ENCODE peak calls at places on chromosomes 11 and 22, in seven cellular contexts. One of them, this sample, is unnamed.

GRCh38 chr22:34880667-34881066 is 185.3 kb upstream of the ISX start:
- DNase-seq in CD8-positive, alpha-beta T cell: no peak
- DNase-seq in upper lobe of right lung: no peak
- DNase-seq in tibial artery: no peak
- DNase-seq in GM23338: no peak
- DNase-seq in A549: no peak
- DNase-seq in colonic mucosa: no peak
- DNase-seq in this sample: no peak

GRCh38 chr11:80980221-80980620 is 1539.4 kb upstream of the TENM4 start:
- DNase-seq in CD8-positive, alpha-beta T cell: no peak
- DNase-seq in upper lobe of right lung: no peak
- DNase-seq in tibial artery: no peak
- DNase-seq in GM23338: no peak
- DNase-seq in A549: peak; percentile 15
- DNase-seq in colonic mucosa: no peak
- DNase-seq in this sample: no peak

GRCh38 chr11:116895053-116895757 is 57.8 kb upstream of the APOA1 start:
- DNase-seq in CD8-positive, alpha-beta T cell: no peak
- DNase-seq in upper lobe of right lung: no peak
- DNase-seq in tibial artery: peak; percentile 31
- DNase-seq in GM23338: peak; percentile 87
- DNase-seq in A549: peak; percentile 11
- DNase-seq in colonic mucosa: no peak
- DNase-seq in this sample: no peak

GRCh38 chr11:63917685-63918523 is 940 bp upstream of the RCOR2 start:
- DNase-seq in CD8-positive, alpha-beta T cell: no peak
- DNase-seq in upper lobe of right lung: no peak
- DNase-seq in tibial artery: peak; percentile 70
- DNase-seq in GM23338: peak; percentile 94
- DNase-seq in A549: peak; percentile 80
- DNase-seq in colonic mucosa: peak; percentile 90
- DNase-seq in this sample: no peak

GRCh38 chr11:77199346-77199745 is 71.3 kb downstream of the MYO7A start:
- DNase-seq in CD8-positive, alpha-beta T cell: no peak
- DNase-seq in upper lobe of right lung: peak; percentile 37
- DNase-seq in tibial artery: no peak
- DNase-seq in GM23338: no peak
- DNase-seq in A549: no peak
- DNase-seq in colonic mucosa: no peak
- DNase-seq in this sample: no peak

GRCh38 chr22:46586531-46587011 is 33.6 kb upstream of the GRAMD4 start:
- DNase-seq in CD8-positive, alpha-beta T cell: no peak
- DNase-seq in upper lobe of right lung: peak; percentile 60
- DNase-seq in tibial artery: no peak
- DNase-seq in GM23338: no peak
- DNase-seq in A549: no peak
- DNase-seq in colonic mucosa: peak; percentile 72
- DNase-seq in this sample: no peak

GRCh38 chr11:92784313-92784712 is 185.1 kb upstream of the MTNR1B start:
- DNase-seq in CD8-positive, alpha-beta T cell: no peak
- DNase-seq in upper lobe of right lung: no peak
- DNase-seq in tibial artery: no peak
- DNase-seq in GM23338: no peak
- DNase-seq in A549: no peak
- DNase-seq in colonic mucosa: no peak
- DNase-seq in this sample: no peak

GRCh38 chr11:81570669-81571068 is 1163.0 kb downstream of the FAM181B start:
- DNase-seq in CD8-positive, alpha-beta T cell: no peak
- DNase-seq in upper lobe of right lung: no peak
- DNase-seq in tibial artery: no peak
- DNase-seq in GM23338: peak; percentile 51
- DNase-seq in A549: no peak
- DNase-seq in colonic mucosa: no peak
- DNase-seq in this sample: no peak

GRCh38 chr11:86814775-86815174 is 14.4 kb downstream of the PRSS23 start:
- DNase-seq in CD8-positive, alpha-beta T cell: no peak
- DNase-seq in upper lobe of right lung: no peak
- DNase-seq in tibial artery: no peak
- DNase-seq in GM23338: no peak
- DNase-seq in A549: no peak
- DNase-seq in colonic mucosa: no peak
- DNase-seq in this sample: no peak

GRCh38 chr11:46896719-46897406 is 21.5 kb downstream of the LRP4 start:
- DNase-seq in CD8-positive, alpha-beta T cell: no peak
- DNase-seq in upper lobe of right lung: no peak
- DNase-seq in tibial artery: no peak
- DNase-seq in GM23338: peak; percentile 44
- DNase-seq in A549: peak; percentile 68
- DNase-seq in colonic mucosa: no peak
- DNase-seq in this sample: peak; percentile 53

DNA sequence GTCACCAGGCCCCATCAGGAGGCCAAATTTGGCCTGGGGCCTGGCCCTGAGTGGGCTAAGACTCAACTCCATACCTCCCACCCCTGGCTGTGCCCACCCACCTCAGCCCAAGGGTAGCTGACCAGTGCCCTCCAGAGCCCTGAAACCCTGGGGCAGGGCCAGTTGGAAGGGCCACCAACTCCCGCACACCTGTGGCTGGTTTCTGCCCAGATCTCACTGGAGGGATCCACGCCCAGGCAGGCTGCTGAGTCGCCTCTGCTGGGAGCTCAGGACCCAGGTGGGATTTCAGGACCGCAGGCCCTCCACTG is 8.9 kb upstream of the PIM3 start:
- DNase-seq in CD8-positive, alpha-beta T cell: no peak
- DNase-seq in upper lobe of right lung: no peak
- DNase-seq in tibial artery: no peak
- DNase-seq in GM23338: no peak
- DNase-seq in A549: no peak
- DNase-seq in colonic mucosa: no peak
- DNase-seq in this sample: no peak
- H3K4me1 ChIP-seq in CD8-positive, alpha-beta T cell: peaks cover 1% of the 10 kb centered on the region
- H3K4me1 ChIP-seq in upper lobe of right lung: peaks cover 57% of the 10 kb centered on the region
- H3K4me1 ChIP-seq in tibial artery: peaks cover 18% of the 10 kb centered on the region
- H3K4me1 ChIP-seq in GM23338: peaks cover 7% of the 10 kb centered on the region
- H3K4me1 ChIP-seq in A549: peaks cover 55% of the 10 kb centered on the region
- H3K4me1 ChIP-seq in colonic mucosa: peaks cover 24% of the 10 kb centered on the region
- H3K4me1 ChIP-seq in this sample: peaks cover 77% of the 10 kb centered on the region

DNA sequence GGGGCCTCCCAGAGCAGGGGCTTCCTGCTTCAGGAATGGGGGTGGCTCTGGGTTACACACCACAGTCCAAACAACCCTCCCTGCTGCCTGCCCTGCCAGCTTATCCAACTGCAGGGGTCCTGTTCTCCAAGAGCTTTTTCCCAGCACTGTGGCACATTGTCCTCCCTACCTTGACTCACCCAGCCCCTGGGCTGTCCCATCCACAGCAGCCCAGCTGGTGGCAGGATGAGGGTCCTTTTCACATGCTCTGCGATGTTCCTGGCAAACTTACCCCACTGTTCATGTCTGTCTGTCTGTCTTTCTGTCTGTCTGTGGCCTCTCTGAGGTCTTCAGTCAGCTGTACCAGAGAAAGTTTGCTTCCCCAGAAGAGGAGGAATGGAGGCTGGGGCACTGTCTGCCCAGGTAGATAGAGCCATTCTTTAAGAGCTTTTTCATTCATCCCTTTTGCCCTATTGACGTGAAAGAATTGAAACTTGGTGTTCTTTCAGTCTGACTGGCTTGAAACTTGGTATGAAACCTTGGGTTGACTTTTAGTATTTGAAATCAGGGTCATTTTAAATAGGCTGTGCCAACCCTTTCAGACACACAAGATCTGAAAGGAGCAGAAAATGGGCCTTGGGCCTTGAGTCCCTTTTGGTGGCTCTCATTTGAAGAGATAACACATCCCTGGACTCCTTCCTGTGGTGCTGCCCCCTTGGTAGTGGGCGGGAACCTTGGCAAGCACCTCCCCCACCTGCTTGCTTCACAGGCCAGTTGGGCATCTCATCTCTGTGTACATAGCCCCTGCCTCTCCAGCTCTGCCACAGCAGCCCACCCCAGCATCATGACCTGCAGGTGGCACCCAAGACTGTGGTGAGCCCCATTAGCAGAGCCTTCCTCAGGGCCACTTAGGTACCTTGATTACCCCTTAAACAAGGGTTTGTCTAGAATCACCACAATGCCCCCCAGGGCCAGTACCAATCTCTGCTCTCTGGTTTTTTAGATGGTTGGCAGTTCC is 74.6 kb upstream of the SUSD2 start:
- DNase-seq in CD8-positive, alpha-beta T cell: peak; percentile 22
- DNase-seq in upper lobe of right lung: no peak
- DNase-seq in tibial artery: no peak
- DNase-seq in GM23338: peak; percentile 45
- DNase-seq in A549: no peak
- DNase-seq in colonic mucosa: no peak
- DNase-seq in this sample: no peak
- TF ChIP-seq CTCF in CD8-positive, alpha-beta T cell: no peak
- TF ChIP-seq CTCF in upper lobe of right lung: peak; percentile 34
- TF ChIP-seq CTCF in tibial artery: peak; percentile 17
- TF ChIP-seq CTCF in GM23338: no peak
- TF ChIP-seq CTCF in A549: peak; percentile 10
- TF ChIP-seq CTCF in colonic mucosa: no peak
- TF ChIP-seq CTCF in this sample: no peak

GRCh38 chr11:125593113-125593761 is 585 bp downstream of the STT3A start:
- DNase-seq in CD8-positive, alpha-beta T cell: no peak
- DNase-seq in upper lobe of right lung: no peak
- DNase-seq in tibial artery: peak; percentile 30
- DNase-seq in GM23338: peak; percentile 64
- DNase-seq in A549: peak; percentile 42
- DNase-seq in colonic mucosa: peak; percentile 32
- DNase-seq in this sample: peak; percentile 65
- H3K4me1 ChIP-seq in CD8-positive, alpha-beta T cell: peaks cover 15% of the 10 kb centered on the region
- H3K4me1 ChIP-seq in upper lobe of right lung: peaks cover 20% of the 10 kb centered on the region
- H3K4me1 ChIP-seq in tibial artery: peaks cover 15% of the 10 kb centered on the region
- H3K4me1 ChIP-seq in GM23338: peaks cover 4% of the 10 kb centered on the region
- H3K4me1 ChIP-seq in A549: peaks cover 23% of the 10 kb centered on the region
- H3K4me1 ChIP-seq in colonic mucosa: no peaks in the 10 kb centered on the region
- H3K4me1 ChIP-seq in this sample: peaks cover under 1% of the 10 kb centered on the region

GRCh38 chr22:45058622-45058912 is 48.8 kb upstream of the PHF21B start:
- DNase-seq in CD8-positive, alpha-beta T cell: no peak
- DNase-seq in upper lobe of right lung: no peak
- DNase-seq in tibial artery: no peak
- DNase-seq in GM23338: no peak
- DNase-seq in A549: no peak
- DNase-seq in colonic mucosa: no peak
- DNase-seq in this sample: no peak
- TF ChIP-seq CTCF in CD8-positive, alpha-beta T cell: no peak
- TF ChIP-seq CTCF in upper lobe of right lung: no peak
- TF ChIP-seq CTCF in tibial artery: no peak
- TF ChIP-seq CTCF in GM23338: no peak
- TF ChIP-seq CTCF in A549: no peak
- TF ChIP-seq CTCF in colonic mucosa: no peak
- TF ChIP-seq CTCF in this sample: no peak

DNA sequence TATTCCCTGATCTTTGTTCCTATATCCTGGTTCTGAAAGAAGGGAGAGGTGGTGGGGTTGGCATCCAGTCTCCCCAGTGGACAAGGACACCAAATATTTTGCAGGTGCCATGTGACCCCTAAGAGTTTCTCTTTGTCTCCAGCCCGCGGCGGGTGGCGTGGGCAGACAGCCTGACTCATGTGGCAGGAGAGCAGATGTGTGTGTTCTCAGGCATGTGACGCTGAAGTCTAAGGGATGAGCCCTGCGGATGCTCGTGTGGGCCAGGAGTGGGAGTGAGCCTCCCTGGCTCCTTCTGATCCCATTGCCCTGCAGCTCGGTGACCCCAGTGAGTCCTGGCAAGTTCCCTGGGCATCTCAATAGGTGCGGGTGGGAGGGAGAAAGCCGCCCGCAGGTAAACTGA is 94.8 kb upstream of the TBCEL start:
- DNase-seq in CD8-positive, alpha-beta T cell: no peak
- DNase-seq in upper lobe of right lung: no peak
- DNase-seq in tibial artery: no peak
- DNase-seq in GM23338: no peak
- DNase-seq in A549: no peak
- DNase-seq in colonic mucosa: no peak
- DNase-seq in this sample: no peak
- H3K4me1 ChIP-seq in CD8-positive, alpha-beta T cell: no peaks in the 10 kb centered on the region
- H3K4me1 ChIP-seq in upper lobe of right lung: no peaks in the 10 kb centered on the region
- H3K4me1 ChIP-seq in tibial artery: no peaks in the 10 kb centered on the region
- H3K4me1 ChIP-seq in GM23338: no peaks in the 10 kb centered on the region
- H3K4me1 ChIP-seq in A549: no peaks in the 10 kb centered on the region
- H3K4me1 ChIP-seq in colonic mucosa: no peaks in the 10 kb centered on the region
- H3K4me1 ChIP-seq in this sample: peaks cover 6% of the 10 kb centered on the region

DNA sequence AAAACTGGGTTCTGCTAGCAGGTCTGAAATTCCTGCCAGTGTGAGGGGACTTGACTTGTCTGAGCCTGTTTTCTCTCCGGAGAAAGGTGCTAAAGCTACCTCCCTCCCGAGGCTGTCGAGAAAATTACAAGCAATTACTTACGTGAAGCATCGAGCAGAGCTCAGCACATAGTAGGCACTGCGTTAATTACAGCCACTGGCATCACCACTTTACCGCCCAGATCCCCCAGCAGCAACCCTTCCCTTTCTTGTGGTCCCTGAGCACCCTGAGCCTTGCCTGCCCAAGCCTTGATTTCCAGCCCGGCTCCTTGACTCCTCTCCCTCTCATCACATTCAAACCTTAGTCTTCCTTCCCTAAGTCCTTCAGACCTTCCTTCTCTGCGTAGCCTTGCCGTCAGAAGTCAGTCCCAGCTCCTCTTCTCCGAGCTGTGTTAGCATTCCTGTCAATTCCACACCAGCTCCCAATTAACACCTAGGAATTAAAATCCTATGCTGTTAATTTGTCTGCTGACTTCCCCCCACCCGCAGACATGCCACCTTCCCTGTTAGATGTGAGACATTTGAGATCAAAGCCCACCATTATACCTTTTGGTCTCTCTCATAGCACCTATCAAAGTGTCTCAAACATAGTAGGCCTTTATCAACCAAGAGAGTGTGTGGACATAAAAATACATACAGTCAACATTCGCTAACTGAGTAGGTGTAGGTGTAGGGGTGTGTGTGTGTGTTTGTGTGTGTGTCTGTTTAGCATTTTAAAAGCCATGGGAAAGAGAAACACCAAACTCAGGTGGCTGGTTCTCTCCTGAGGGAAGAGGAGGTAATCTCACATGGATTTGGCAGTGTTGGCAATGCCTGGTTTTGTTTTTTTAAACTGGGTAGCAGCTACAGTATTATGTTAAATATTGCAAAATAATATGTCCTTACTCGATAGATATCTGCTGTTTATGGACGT is 2.8 kb upstream of the KCNJ5 start:
- DNase-seq in CD8-positive, alpha-beta T cell: no peak
- DNase-seq in upper lobe of right lung: no peak
- DNase-seq in tibial artery: no peak
- DNase-seq in GM23338: peak; percentile 83
- DNase-seq in A549: no peak
- DNase-seq in colonic mucosa: no peak
- DNase-seq in this sample: no peak
- TF ChIP-seq CTCF in CD8-positive, alpha-beta T cell: no peak
- TF ChIP-seq CTCF in upper lobe of right lung: no peak
- TF ChIP-seq CTCF in tibial artery: no peak
- TF ChIP-seq CTCF in GM23338: peak; percentile 42
- TF ChIP-seq CTCF in A549: no peak
- TF ChIP-seq CTCF in colonic mucosa: no peak
- TF ChIP-seq CTCF in this sample: peak; percentile 12

GRCh38 chr22:30208631-30209603 is 37.6 kb downstream of the LIF start:
- DNase-seq in CD8-positive, alpha-beta T cell: no peak
- DNase-seq in upper lobe of right lung: no peak
- DNase-seq in tibial artery: peak; percentile 74
- DNase-seq in GM23338: no peak
- DNase-seq in A549: peak; percentile 71
- DNase-seq in colonic mucosa: peak; percentile 40
- DNase-seq in this sample: peak; percentile 78
- H3K4me1 ChIP-seq in CD8-positive, alpha-beta T cell: no peaks in the 10 kb centered on the region
- H3K4me1 ChIP-seq in upper lobe of right lung: peaks cover 63% of the 10 kb centered on the region
- H3K4me1 ChIP-seq in tibial artery: peaks cover 27% of the 10 kb centered on the region
- H3K4me1 ChIP-seq in GM23338: peaks cover 3% of the 10 kb centered on the region
- H3K4me1 ChIP-seq in A549: peaks cover 94% of the 10 kb centered on the region
- H3K4me1 ChIP-seq in colonic mucosa: no peaks in the 10 kb centered on the region
- H3K4me1 ChIP-seq in this sample: peaks cover 83% of the 10 kb centered on the region

This sample was measured in Caco-2.